ENCODE peak calls at places on chromosomes 7 and 10, in four cellular contexts. One of them, this sample, is unnamed.
A peak's percentile ranks its signal among the peaks of the same experiment; 100 is the strongest.

GRCh38 chr7:132350741-132351140 is 225.5 kb downstream of the PLXNA4 start:
- DNase-seq in HepG2: no peak
- DNase-seq in K562: no peak
- DNase-seq in GM12878: no peak
- DNase-seq in this sample: no peak

GRCh38 chr10:112583236-112583919 is 136.4 kb downstream of the VTI1A start:
- DNase-seq in HepG2: no peak
- DNase-seq in K562: no peak
- DNase-seq in GM12878: no peak
- DNase-seq in this sample: no peak

GRCh38 chr7:71254751-71255150 is 122.8 kb downstream of the GALNT17 start:
- DNase-seq in HepG2: no peak
- DNase-seq in K562: no peak
- DNase-seq in GM12878: no peak
- DNase-seq in this sample: no peak

GRCh38 chr7:82156938-82157337 is 286.6 kb downstream of the CACNA2D1 start:
- DNase-seq in HepG2: no peak
- DNase-seq in K562: no peak
- DNase-seq in GM12878: no peak
- DNase-seq in this sample: no peak

GRCh38 chr10:44908071-44908709 is 2.9 kb upstream of the TMEM72 start:
- DNase-seq in HepG2: no peak
- DNase-seq in K562: no peak
- DNase-seq in GM12878: no peak
- DNase-seq in this sample: no peak

GRCh38 chr10:77247076-77247561 is 390.5 kb downstream of the KCNMA1 start:
- DNase-seq in HepG2: peak; percentile 31
- DNase-seq in K562: no peak
- DNase-seq in GM12878: no peak
- DNase-seq in this sample: peak; percentile 6

GRCh38 chr10:131834152-131834810 is 66.5 kb upstream of the PPP2R2D start:
- DNase-seq in HepG2: no peak
- DNase-seq in K562: no peak
- DNase-seq in GM12878: no peak
- DNase-seq in this sample: no peak

GRCh38 chr10:101612086-101612485 is 24.0 kb downstream of the DPCD start:
- DNase-seq in HepG2: no peak
- DNase-seq in K562: no peak
- DNase-seq in GM12878: no peak
- DNase-seq in this sample: no peak

GRCh38 chr7:726084-726853 is at the start of gene DNAAF5:
- DNase-seq in HepG2: peak; percentile 79
- DNase-seq in K562: peak; percentile 85
- DNase-seq in GM12878: peak; percentile 45
- DNase-seq in this sample: peak; percentile 81

GRCh38 chr10:78859769-78860168 is 209.0 kb upstream of the ZMIZ1 start:
- DNase-seq in HepG2: no peak
- DNase-seq in K562: no peak
- DNase-seq in GM12878: no peak
- DNase-seq in this sample: no peak

GRCh38 chr10:110556993-110557601 is 10.4 kb upstream of the SMC3 start:
- DNase-seq in HepG2: peak; percentile 24
- DNase-seq in K562: peak; percentile 41
- DNase-seq in GM12878: no peak
- DNase-seq in this sample: peak; percentile 73

GRCh38 chr10:7561216-7561893 is 105.4 kb downstream of the ITIH5 start:
- DNase-seq in HepG2: peak; percentile 49
- DNase-seq in K562: no peak
- DNase-seq in GM12878: no peak
- DNase-seq in this sample: no peak

GRCh38 chr7:155999631-156000489 is 187.6 kb upstream of the SHH start:
- DNase-seq in HepG2: no peak
- DNase-seq in K562: no peak
- DNase-seq in GM12878: no peak
- DNase-seq in this sample: no peak

GRCh38 chr7:100888988-100889760 is at the start of gene UFSP1:
- DNase-seq in HepG2: no peak
- DNase-seq in K562: peak; percentile 80
- DNase-seq in GM12878: no peak
- DNase-seq in this sample: no peak

GRCh38 chr7:140367528-140367927 is 30.8 kb downstream of the SLC37A3 start:
- DNase-seq in HepG2: no peak
- DNase-seq in K562: peak; percentile 5
- DNase-seq in GM12878: no peak
- DNase-seq in this sample: no peak

GRCh38 chr7:140364819-140365218 is 33.5 kb downstream of the SLC37A3 start:
- DNase-seq in HepG2: no peak
- DNase-seq in K562: peak; percentile 14
- DNase-seq in GM12878: no peak
- DNase-seq in this sample: no peak

DNA sequence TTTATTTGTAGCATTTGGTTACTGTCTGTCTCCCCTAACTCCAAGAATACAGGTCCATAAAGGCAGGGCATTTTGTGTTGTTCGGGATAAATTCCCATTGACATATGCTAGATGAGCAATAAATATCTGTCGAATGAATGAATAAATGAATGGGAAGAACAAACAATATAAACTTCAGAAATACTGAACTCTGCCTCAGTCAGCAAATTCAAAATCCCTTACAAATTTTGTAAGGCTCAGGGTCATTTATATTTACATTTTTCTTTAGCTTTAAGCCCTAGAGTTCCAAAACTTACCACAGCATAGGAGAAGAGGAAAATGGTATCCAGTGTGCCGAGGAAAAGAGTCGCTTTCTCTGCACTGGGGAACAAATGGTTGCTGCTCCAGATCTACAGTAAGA is 29.0 kb downstream of the SLC37A3 start:
- DNase-seq in HepG2: no peak
- DNase-seq in K562: no peak
- DNase-seq in GM12878: no peak
- DNase-seq in this sample: no peak
- TF ChIP-seq ESRRA in HepG2: no peak
- TF ChIP-seq ESRRA in K562: no peak
- TF ChIP-seq ESRRA in GM12878: no peak
- TF ChIP-seq ESRRA in this sample: no peak

DNA sequence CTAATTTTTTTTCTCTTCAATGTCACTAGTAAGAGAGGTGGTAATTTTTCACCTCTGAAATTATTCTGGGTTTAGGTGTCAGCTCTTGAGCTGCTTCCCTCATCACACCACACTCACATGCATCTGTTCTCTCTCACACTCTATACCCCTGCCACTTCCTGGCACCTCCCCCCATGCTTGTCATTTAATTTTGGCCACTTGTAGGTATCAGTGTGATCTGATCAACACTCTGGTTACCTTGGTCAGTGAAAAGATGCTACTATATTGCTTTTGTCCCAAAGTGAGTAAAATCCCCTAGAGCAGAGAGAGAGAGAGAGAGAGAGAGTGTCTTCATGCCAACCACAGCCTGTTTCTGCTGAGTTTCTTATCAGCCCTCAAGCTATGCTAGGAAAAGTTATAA is 42.5 kb downstream of the STK17A start:
- DNase-seq in HepG2: no peak
- DNase-seq in K562: no peak
- DNase-seq in GM12878: no peak
- DNase-seq in this sample: no peak
- TF ChIP-seq JUNB in HepG2: no peak
- TF ChIP-seq JUNB in K562: no peak
- TF ChIP-seq JUNB in GM12878: no peak
- TF ChIP-seq JUNB in this sample: no peak

DNA sequence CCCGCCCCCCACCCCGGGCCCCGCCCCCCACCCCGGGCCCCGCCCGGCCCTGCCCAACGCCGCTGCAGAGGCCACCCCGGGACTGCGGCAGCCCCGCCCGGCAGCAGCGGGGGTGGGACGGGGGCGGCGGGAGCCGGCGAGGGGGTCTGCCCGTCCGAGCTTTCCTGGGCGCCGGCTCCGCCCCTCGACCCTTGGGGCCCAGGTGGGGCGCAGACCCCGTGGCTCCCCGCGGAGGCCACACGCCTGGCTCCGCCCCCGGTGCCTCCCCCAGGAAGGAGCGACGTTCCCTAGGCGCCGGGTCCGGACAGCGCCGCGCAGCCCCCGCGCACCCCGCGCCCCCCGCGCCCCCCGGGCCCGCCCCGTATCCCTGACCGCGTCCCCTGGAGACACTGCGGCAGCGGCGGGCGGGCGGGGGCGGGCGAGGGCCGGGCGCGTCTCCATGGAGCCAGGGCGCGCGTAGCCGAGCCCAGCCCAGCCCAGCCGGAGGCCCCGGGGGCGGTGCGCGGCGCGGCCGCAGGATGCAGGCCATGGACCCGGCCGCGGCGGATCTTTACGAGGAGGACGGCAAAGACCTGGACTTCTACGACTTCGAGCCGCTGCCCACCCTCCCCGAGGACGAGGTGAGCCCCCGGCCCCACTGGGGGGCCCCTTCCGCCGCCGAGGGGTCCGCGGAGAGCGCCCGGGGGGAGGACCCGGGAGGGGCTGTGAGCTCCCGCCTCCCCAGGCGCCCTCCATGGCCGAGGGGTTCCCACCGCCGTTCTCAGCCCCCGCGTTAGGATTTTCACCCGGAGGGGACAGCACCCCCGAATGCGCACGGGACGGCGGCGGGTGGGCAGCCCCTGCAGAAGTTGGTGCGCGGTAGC is at the start of gene KNDC1:
- DNase-seq in HepG2: no peak
- DNase-seq in K562: peak; percentile 81
- DNase-seq in GM12878: no peak
- DNase-seq in this sample: peak; percentile 80
- TF ChIP-seq ESRRA in HepG2: no peak
- TF ChIP-seq ESRRA in K562: no peak
- TF ChIP-seq ESRRA in GM12878: no peak
- TF ChIP-seq ESRRA in this sample: no peak

GRCh38 chr7:66319373-66319979 is 114.3 kb downstream of the TPST1 start:
- DNase-seq in HepG2: no peak
- DNase-seq in K562: no peak
- DNase-seq in GM12878: no peak
- DNase-seq in this sample: no peak
- TF ChIP-seq JUNB in HepG2: no peak
- TF ChIP-seq JUNB in K562: no peak
- TF ChIP-seq JUNB in GM12878: no peak
- TF ChIP-seq JUNB in this sample: no peak

GRCh38 chr7:84363741-84364140 is 169.2 kb upstream of the SEMA3A start:
- DNase-seq in HepG2: no peak
- DNase-seq in K562: no peak
- DNase-seq in GM12878: no peak
- DNase-seq in this sample: no peak

GRCh38 chr7:84362360-84362759 is 167.8 kb upstream of the SEMA3A start:
- DNase-seq in HepG2: no peak
- DNase-seq in K562: no peak
- DNase-seq in GM12878: no peak
- DNase-seq in this sample: no peak

GRCh38 chr7:84362828-84363227 is 168.2 kb upstream of the SEMA3A start:
- DNase-seq in HepG2: no peak
- DNase-seq in K562: no peak
- DNase-seq in GM12878: no peak
- DNase-seq in this sample: no peak

GRCh38 chr7:84368122-84368521 is 173.5 kb upstream of the SEMA3A start:
- DNase-seq in HepG2: no peak
- DNase-seq in K562: no peak
- DNase-seq in GM12878: no peak
- DNase-seq in this sample: no peak

GRCh38 chr7:84364708-84365107 is 170.1 kb upstream of the SEMA3A start:
- DNase-seq in HepG2: no peak
- DNase-seq in K562: no peak
- DNase-seq in GM12878: no peak
- DNase-seq in this sample: no peak
- TF ChIP-seq ESRRA in HepG2: no peak
- TF ChIP-seq ESRRA in K562: no peak
- TF ChIP-seq ESRRA in GM12878: no peak
- TF ChIP-seq ESRRA in this sample: no peak

DNA sequence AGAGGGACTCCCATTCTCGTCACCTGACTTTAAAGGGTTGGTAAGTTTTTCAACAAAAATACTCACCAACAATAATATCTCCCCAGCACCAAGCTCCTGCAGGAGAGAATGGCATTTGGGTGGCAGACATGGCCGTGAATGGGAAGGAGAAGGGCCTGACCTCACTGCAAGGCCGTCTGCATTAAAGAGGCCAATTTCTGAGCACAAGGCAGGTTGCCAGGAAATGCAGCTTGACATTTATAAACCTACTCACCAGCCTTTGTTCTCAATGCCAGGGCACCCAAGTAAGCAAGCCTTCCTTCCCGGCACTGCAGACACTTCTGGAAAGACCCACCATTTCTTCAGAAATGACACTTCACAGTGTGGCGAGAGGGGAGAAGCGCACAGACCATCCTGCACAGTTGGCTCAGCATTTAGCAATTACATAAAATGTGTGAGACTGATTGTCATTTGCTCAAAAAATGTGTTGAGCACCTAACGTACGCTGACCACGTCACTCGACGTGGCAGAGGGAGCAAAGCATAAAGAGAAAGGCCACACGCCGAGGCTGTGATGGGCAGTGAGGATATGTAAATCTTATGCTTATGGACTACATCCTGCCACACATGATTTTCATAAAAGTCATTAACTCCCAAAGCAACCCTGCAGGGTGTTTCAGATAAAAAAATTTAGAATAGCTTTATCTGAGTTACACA is 544.0 kb downstream of the PTPRN2 start:
- DNase-seq in HepG2: no peak
- DNase-seq in K562: no peak
- DNase-seq in GM12878: no peak
- DNase-seq in this sample: no peak
- TF ChIP-seq JUNB in HepG2: no peak
- TF ChIP-seq JUNB in K562: no peak
- TF ChIP-seq JUNB in GM12878: no peak
- TF ChIP-seq JUNB in this sample: no peak

GRCh38 chr10:12915637-12916168 is 85.8 kb downstream of the CCDC3 start:
- DNase-seq in HepG2: no peak
- DNase-seq in K562: no peak
- DNase-seq in GM12878: no peak
- DNase-seq in this sample: no peak
- TF ChIP-seq ESRRA in HepG2: no peak
- TF ChIP-seq ESRRA in K562: no peak
- TF ChIP-seq ESRRA in GM12878: no peak
- TF ChIP-seq ESRRA in this sample: no peak

DNA sequence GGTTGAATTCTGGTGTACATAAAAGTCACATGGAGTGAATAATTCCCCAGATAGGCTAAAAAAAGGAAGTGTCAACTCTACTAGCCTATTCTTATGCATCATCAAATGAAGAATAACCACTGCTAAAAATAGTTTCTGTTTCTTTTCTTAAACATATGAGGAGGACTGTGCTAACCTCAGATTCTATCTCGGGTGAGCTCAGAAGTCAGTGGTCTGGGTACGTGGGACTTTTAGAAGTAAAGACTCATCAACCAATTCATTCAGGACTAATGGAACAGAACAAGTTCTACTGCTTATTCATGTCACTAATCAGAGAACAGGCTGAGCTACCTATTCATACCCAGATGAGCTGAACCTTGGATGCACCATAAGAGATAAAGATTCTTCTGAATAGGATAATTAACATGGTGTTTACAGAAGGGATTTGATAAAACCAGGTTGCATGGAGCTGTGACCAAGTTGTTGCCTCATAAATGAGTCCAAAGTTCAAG is 9.5 kb upstream of the ASAH2 start:
- DNase-seq in HepG2: peak; percentile 53
- DNase-seq in K562: no peak
- DNase-seq in GM12878: peak; percentile 71
- DNase-seq in this sample: no peak
- TF ChIP-seq JUNB in HepG2: no peak
- TF ChIP-seq JUNB in K562: no peak
- TF ChIP-seq JUNB in GM12878: peak; percentile 66
- TF ChIP-seq JUNB in this sample: no peak